ENCODE peak calls at places on chromosomes 13 and 19, in eight cellular contexts. J is endodermal cell, X is MM.1S, R is PC-9, D is gastrocnemius medialis, W is psoas muscle, C is heart left ventricle, V is fibroblast of lung. Z is an unnamed sample. For H3K4me1, the result is how much of the 10 kb centered on the place peaks cover.

GRCh38 chr19:351976-352625 is 7.5 kb upstream of the MIER2 start:
- DNase-seq in J (peak), X (no peak), R (no peak), D (no peak), W (peak), C (peak), V (no peak), Z (no peak)

GRCh38 chr19:53057904-53058579 is 13.5 kb downstream of the ERVV-2 start:
- DNase-seq in J (peak), X (no peak), R (no peak), D (no peak), W (no peak), C (no peak), V (no peak), Z (no peak)

GRCh38 chr13:58655086-58655485 is 1023.5 kb downstream of the PCDH17 start:
- DNase-seq in J (no peak), X (no peak), R (no peak), D (no peak), W (no peak), C (no peak), V (no peak), Z (no peak)

GRCh38 chr13:37175996-37176395 is 70.5 kb upstream of the CSNK1A1L start:
- DNase-seq in J (no peak), X (no peak), R (no peak), D (no peak), W (no peak), C (no peak), V (peak), Z (no peak)

GRCh38 chr19:48629297-48629598 is 7.9 kb downstream of the DBP start:
- DNase-seq in J (no peak), X (no peak), R (no peak), D (no peak), W (peak), C (no peak), V (no peak), Z (no peak)

GRCh38 chr13:75196112-75196855 is 285.7 kb downstream of the TBC1D4 start:
- DNase-seq in J (no peak), X (no peak), R (no peak), D (no peak), W (no peak), C (no peak), V (peak), Z (no peak)

GRCh38 chr13:79735228-79735627 is 254.3 kb downstream of the NDFIP2 start:
- DNase-seq in J (no peak), X (no peak), R (no peak), D (no peak), W (no peak), C (no peak), V (peak), Z (no peak)

GRCh38 chr13:70812481-70812880 is 704.2 kb upstream of the KLHL1 start:
- DNase-seq in J (no peak), X (no peak), R (no peak), D (no peak), W (no peak), C (no peak), V (peak), Z (no peak)

GRCh38 chr13:79741006-79741405 is 260.1 kb downstream of the NDFIP2 start:
- DNase-seq in J (no peak), X (no peak), R (no peak), D (no peak), W (no peak), C (no peak), V (peak), Z (no peak)

GRCh38 chr13:44713793-44714469 is 137.8 kb upstream of the TSC22D1 start:
- DNase-seq in J (peak), X (no peak), R (peak), D (no peak), W (no peak), C (no peak), V (peak), Z (peak)

GRCh38 chr13:110423689-110424302 is 116.7 kb downstream of the COL4A2 start:
- DNase-seq in J (no peak), X (no peak), R (no peak), D (no peak), W (no peak), C (no peak), V (no peak), Z (no peak)
- H3K4me1 ChIP-seq in J (under half), X (under half), R (under half), D (under half), W (under half), C (under half), V (under half), Z (under half)

GRCh38 chr19:19525611-19526380 is 2.9 kb upstream of the YJEFN3 start:
- DNase-seq in J (no peak), X (no peak), R (no peak), D (no peak), W (no peak), C (no peak), V (no peak), Z (no peak)

GRCh38 chr19:19527371-19527656 is 1.4 kb upstream of the YJEFN3 start:
- DNase-seq in J (no peak), X (no peak), R (no peak), D (no peak), W (no peak), C (no peak), V (no peak), Z (no peak)

GRCh38 chr19:19528721-19529490 is at the start of gene YJEFN3:
- DNase-seq in J (peak), X (no peak), R (no peak), D (no peak), W (no peak), C (no peak), V (no peak), Z (no peak)

GRCh38 chr19:19527674-19528625 is 761 bp upstream of the YJEFN3 start:
- DNase-seq in J (no peak), X (no peak), R (no peak), D (no peak), W (no peak), C (no peak), V (no peak), Z (no peak)

GRCh38 chr19:19526581-19527370 is 1.9 kb upstream of the YJEFN3 start:
- DNase-seq in J (no peak), X (no peak), R (no peak), D (no peak), W (no peak), C (no peak), V (no peak), Z (no peak)
- H3K4me1 ChIP-seq in J (under half), X (under half), R (under half), D (under half), W (under half), C (under half), V (under half), Z (under half)

DNA sequence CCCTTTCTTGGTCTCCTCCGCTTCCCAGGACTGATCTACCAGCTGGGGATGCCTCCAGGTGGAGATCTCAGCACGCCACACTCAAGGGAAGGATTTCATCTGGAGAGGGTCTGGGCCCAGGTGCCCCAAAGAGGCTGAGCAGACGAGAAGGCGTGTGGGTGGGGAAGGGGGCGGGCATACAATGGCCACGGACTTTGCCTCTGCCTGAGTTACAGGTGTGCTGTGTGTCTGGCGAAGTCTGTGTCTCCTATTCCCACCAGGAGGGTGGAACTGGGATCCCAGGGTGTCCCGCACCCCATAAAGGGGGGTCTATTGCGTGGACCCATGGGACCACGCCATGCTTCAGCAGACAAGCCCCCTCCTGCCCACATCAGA is 3.6 kb downstream of the TLE2 start:
- DNase-seq in J (no peak), X (no peak), R (no peak), D (no peak), W (no peak), C (no peak), V (no peak), Z (no peak)
- H3K4me1 ChIP-seq in J (under half), X (under half), R (under half), D (under half), W (under half), C (under half), V (under half), Z (under half)

GRCh38 chr19:33385956-33386355 is 12.4 kb downstream of the CEBPG start:
- DNase-seq in J (no peak), X (no peak), R (no peak), D (peak), W (peak), C (peak), V (no peak), Z (no peak)

GRCh38 chr19:33388817-33389573 is 15.5 kb downstream of the CEBPG start:
- DNase-seq in J (no peak), X (no peak), R (no peak), D (peak), W (peak), C (peak), V (no peak), Z (peak)

GRCh38 chr19:33386361-33386858 is 12.9 kb downstream of the CEBPG start:
- DNase-seq in J (no peak), X (no peak), R (no peak), D (peak), W (peak), C (peak), V (no peak), Z (no peak)

GRCh38 chr19:33388231-33388816 is 14.8 kb downstream of the CEBPG start:
- DNase-seq in J (no peak), X (no peak), R (no peak), D (peak), W (peak), C (peak), V (no peak), Z (no peak)

GRCh38 chr19:33387351-33388230 is 14.1 kb downstream of the CEBPG start:
- DNase-seq in J (no peak), X (no peak), R (no peak), D (no peak), W (peak), C (peak), V (no peak), Z (peak)
- H3K4me1 ChIP-seq in J (under half), X (under half), R (under half), D (half or more), W (half or more), C (under half), V (under half), Z (under half)

DNA sequence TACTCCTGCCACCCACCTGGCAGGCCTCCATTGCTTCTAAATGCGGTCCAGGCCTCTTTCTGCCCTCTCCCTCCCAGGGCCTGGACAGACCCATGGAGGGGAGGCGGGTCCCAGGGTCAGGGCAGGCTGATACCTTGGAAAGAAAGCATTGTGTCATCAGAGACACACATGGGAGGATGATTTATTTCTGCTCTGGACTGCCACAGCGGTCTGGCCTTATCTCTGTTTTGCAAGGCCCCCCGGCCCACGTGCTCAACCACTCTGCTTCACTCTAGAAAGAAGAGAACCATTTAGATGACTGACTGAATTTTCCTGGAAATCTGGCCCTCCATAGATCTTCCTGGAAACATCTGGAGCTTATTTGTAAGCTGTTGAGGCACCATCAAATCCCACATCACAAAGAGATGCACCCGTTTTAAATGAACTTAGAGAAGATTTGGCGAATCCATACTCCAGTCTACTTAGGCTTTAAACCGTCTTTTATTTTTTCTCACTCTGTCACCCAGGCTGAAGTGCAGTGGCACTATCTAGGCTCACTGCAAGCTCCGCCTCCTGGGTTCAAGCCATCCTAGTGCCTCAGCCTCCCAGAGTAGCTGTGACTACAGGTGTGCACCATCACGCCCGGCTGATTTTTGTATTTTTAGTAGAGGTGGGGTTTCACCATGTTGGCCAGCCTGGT is 48.3 kb upstream of the URI1 start:
- DNase-seq in J (no peak), X (no peak), R (no peak), D (no peak), W (no peak), C (no peak), V (no peak), Z (no peak)
- H3K4me1 ChIP-seq in J (under half), X (under half), R (under half), D (under half), W (under half), C (under half), V (under half), Z (under half)

GRCh38 chr19:28257396-28257795 is 955.6 kb downstream of the UQCRFS1 start:
- DNase-seq in J (no peak), X (no peak), R (no peak), D (no peak), W (no peak), C (no peak), V (no peak), Z (no peak)
- H3K4me1 ChIP-seq in J (under half), X (under half), R (under half), D (under half), W (under half), C (under half), V (under half), Z (under half)

DNA sequence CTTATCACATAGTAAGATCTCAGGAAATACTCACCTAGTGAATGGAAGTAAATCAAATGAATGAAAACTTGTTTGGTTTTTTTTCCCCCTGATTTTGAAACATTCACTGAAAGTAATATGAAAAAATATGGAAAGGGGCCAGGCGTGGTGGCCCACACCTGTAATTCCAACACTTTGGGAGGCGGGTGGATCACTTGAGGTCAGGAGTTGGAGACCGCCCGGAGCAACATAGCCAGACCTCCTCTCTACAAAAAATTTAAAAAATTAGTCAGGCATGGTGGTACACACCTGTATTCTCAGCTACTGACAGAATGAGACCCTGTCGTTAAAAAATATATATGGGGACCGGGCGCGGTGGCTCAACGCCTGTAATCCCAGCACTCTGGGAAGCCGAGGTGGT is 149.6 kb downstream of the SIPA1L3 start:
- DNase-seq in J (no peak), X (no peak), R (no peak), D (no peak), W (no peak), C (no peak), V (no peak), Z (no peak)
- H3K4me1 ChIP-seq in J (under half), X (under half), R (under half), D (under half), W (under half), C (under half), V (under half), Z (under half)

GRCh38 chr13:99737456-99737855 is 234.1 kb downstream of the ZIC5 start:
- DNase-seq in J (no peak), X (no peak), R (no peak), D (no peak), W (no peak), C (no peak), V (no peak), Z (no peak)

GRCh38 chr13:99740261-99740979 is 231.1 kb downstream of the ZIC5 start:
- DNase-seq in J (no peak), X (no peak), R (no peak), D (no peak), W (no peak), C (no peak), V (no peak), Z (no peak)

GRCh38 chr13:99734013-99734693 is 232.9 kb downstream of the TM9SF2 start:
- DNase-seq in J (no peak), X (no peak), R (no peak), D (no peak), W (no peak), C (no peak), V (no peak), Z (no peak)

GRCh38 chr13:99733346-99733745 is 232.1 kb downstream of the TM9SF2 start:
- DNase-seq in J (no peak), X (no peak), R (no peak), D (no peak), W (no peak), C (no peak), V (no peak), Z (no peak)

DNA sequence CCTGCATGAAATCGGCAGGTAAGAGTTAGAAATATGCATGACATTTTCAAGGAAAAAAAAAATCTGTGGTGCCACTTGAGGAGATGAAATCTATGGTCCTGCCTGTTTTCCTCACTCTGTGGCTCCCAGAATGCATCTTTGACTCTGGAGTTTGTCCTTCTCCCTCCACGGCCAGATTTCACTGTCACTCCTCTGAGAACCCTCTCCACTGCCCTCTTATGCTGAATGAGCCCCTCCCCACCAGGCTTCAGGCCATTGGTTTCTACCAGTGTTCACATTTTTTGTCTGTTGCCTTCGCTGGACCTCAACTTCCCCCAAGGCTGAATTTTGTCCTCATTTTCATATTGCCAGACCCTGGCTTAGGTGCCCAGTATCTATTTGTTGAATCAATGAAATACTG is 235.0 kb downstream of the ZIC5 start:
- DNase-seq in J (peak), X (no peak), R (no peak), D (no peak), W (no peak), C (no peak), V (no peak), Z (no peak)
- H3K4me1 ChIP-seq in J (under half), X (under half), R (under half), D (under half), W (under half), C (under half), V (under half), Z (under half)

Z was measured in ascending aorta.